ENCODE peak calls at places on chromosome 14, in six cellular contexts. One of them, this sample, is unnamed.

GRCh38 chr14:47044841-47045240 is 393.3 kb upstream of the RPL10L start:
- DNase-seq in activated CD4-positive, alpha-beta T cell treated with anti-CD3 and anti-CD28 coated beads for 24 hours: no peak
- DNase-seq in activated T-cell treated with anti-CD3 and anti-CD28 coated beads, Interleukin-2, amount 50 U/mL, for 72 hours: no peak
- DNase-seq in stimulated activated CD4-positive, alpha-beta T cell treated with anti-CD3 and anti-CD28 coated beads, Interleukin-2, amount 100 ng/mL, for 48 hours: no peak
- DNase-seq in GDM1: no peak
- DNase-seq in amygdala: no peak
- DNase-seq in this sample: no peak

GRCh38 chr14:66596241-66596985 is 88.5 kb downstream of the GPHN start:
- DNase-seq in stimulated activated CD4-positive, alpha-beta T cell treated with anti-CD3 and anti-CD28 coated beads, Interleukin-2, amount 100 ng/mL, for 48 hours: no peak
- DNase-seq in amygdala: no peak
- DNase-seq in activated T-cell treated with anti-CD3 and anti-CD28 coated beads, Interleukin-2, amount 50 U/mL, for 72 hours: no peak
- DNase-seq in activated CD4-positive, alpha-beta T cell treated with anti-CD3 and anti-CD28 coated beads for 24 hours: no peak
- DNase-seq in GDM1: no peak
- DNase-seq in this sample: no peak

GRCh38 chr14:72948481-72949138 is 22.3 kb downstream of the DCAF4 start:
- DNase-seq in activated CD4-positive, alpha-beta T cell treated with anti-CD3 and anti-CD28 coated beads for 24 hours: peak
- DNase-seq in activated T-cell treated with anti-CD3 and anti-CD28 coated beads, Interleukin-2, amount 50 U/mL, for 72 hours: peak
- DNase-seq in amygdala: peak
- DNase-seq in stimulated activated CD4-positive, alpha-beta T cell treated with anti-CD3 and anti-CD28 coated beads, Interleukin-2, amount 100 ng/mL, for 48 hours: peak
- DNase-seq in GDM1: peak
- DNase-seq in this sample: peak

GRCh38 chr14:93019970-93020369 is 95.8 kb downstream of the ITPK1 start:
- DNase-seq in activated T-cell treated with anti-CD3 and anti-CD28 coated beads, Interleukin-2, amount 50 U/mL, for 72 hours: no peak
- DNase-seq in activated CD4-positive, alpha-beta T cell treated with anti-CD3 and anti-CD28 coated beads for 24 hours: no peak
- DNase-seq in amygdala: peak
- DNase-seq in GDM1: no peak
- DNase-seq in stimulated activated CD4-positive, alpha-beta T cell treated with anti-CD3 and anti-CD28 coated beads, Interleukin-2, amount 100 ng/mL, for 48 hours: no peak
- DNase-seq in this sample: peak

GRCh38 chr14:50892255-50892654 is 20.4 kb downstream of the ABHD12B start:
- DNase-seq in activated T-cell treated with anti-CD3 and anti-CD28 coated beads, Interleukin-2, amount 50 U/mL, for 72 hours: no peak
- DNase-seq in amygdala: no peak
- DNase-seq in stimulated activated CD4-positive, alpha-beta T cell treated with anti-CD3 and anti-CD28 coated beads, Interleukin-2, amount 100 ng/mL, for 48 hours: no peak
- DNase-seq in activated CD4-positive, alpha-beta T cell treated with anti-CD3 and anti-CD28 coated beads for 24 hours: no peak
- DNase-seq in GDM1: no peak
- DNase-seq in this sample: no peak

GRCh38 chr14:78152246-78153068 is 17.7 kb upstream of the NRXN3 start:
- DNase-seq in stimulated activated CD4-positive, alpha-beta T cell treated with anti-CD3 and anti-CD28 coated beads, Interleukin-2, amount 100 ng/mL, for 48 hours: no peak
- DNase-seq in activated T-cell treated with anti-CD3 and anti-CD28 coated beads, Interleukin-2, amount 50 U/mL, for 72 hours: no peak
- DNase-seq in GDM1: peak
- DNase-seq in activated CD4-positive, alpha-beta T cell treated with anti-CD3 and anti-CD28 coated beads for 24 hours: no peak
- DNase-seq in amygdala: peak
- DNase-seq in this sample: peak

GRCh38 chr14:99314623-99315022 is 42.6 kb upstream of the BCL11B start:
- DNase-seq in amygdala: no peak
- DNase-seq in stimulated activated CD4-positive, alpha-beta T cell treated with anti-CD3 and anti-CD28 coated beads, Interleukin-2, amount 100 ng/mL, for 48 hours: no peak
- DNase-seq in activated CD4-positive, alpha-beta T cell treated with anti-CD3 and anti-CD28 coated beads for 24 hours: no peak
- DNase-seq in GDM1: no peak
- DNase-seq in activated T-cell treated with anti-CD3 and anti-CD28 coated beads, Interleukin-2, amount 50 U/mL, for 72 hours: no peak
- DNase-seq in this sample: no peak

GRCh38 chr14:26199599-26200370 is 398.0 kb downstream of the NOVA1 start:
- DNase-seq in GDM1: peak
- DNase-seq in activated CD4-positive, alpha-beta T cell treated with anti-CD3 and anti-CD28 coated beads for 24 hours: no peak
- DNase-seq in stimulated activated CD4-positive, alpha-beta T cell treated with anti-CD3 and anti-CD28 coated beads, Interleukin-2, amount 100 ng/mL, for 48 hours: no peak
- DNase-seq in amygdala: no peak
- DNase-seq in activated T-cell treated with anti-CD3 and anti-CD28 coated beads, Interleukin-2, amount 50 U/mL, for 72 hours: no peak
- DNase-seq in this sample: no peak

GRCh38 chr14:92421756-92422155 is 91.8 kb upstream of the RIN3 start:
- DNase-seq in stimulated activated CD4-positive, alpha-beta T cell treated with anti-CD3 and anti-CD28 coated beads, Interleukin-2, amount 100 ng/mL, for 48 hours: no peak
- DNase-seq in activated T-cell treated with anti-CD3 and anti-CD28 coated beads, Interleukin-2, amount 50 U/mL, for 72 hours: no peak
- DNase-seq in activated CD4-positive, alpha-beta T cell treated with anti-CD3 and anti-CD28 coated beads for 24 hours: no peak
- DNase-seq in GDM1: no peak
- DNase-seq in amygdala: no peak
- DNase-seq in this sample: no peak

GRCh38 chr14:33737446-33737845 is 213.4 kb downstream of the EGLN3 start:
- DNase-seq in GDM1: no peak
- DNase-seq in activated T-cell treated with anti-CD3 and anti-CD28 coated beads, Interleukin-2, amount 50 U/mL, for 72 hours: no peak
- DNase-seq in stimulated activated CD4-positive, alpha-beta T cell treated with anti-CD3 and anti-CD28 coated beads, Interleukin-2, amount 100 ng/mL, for 48 hours: no peak
- DNase-seq in amygdala: no peak
- DNase-seq in activated CD4-positive, alpha-beta T cell treated with anti-CD3 and anti-CD28 coated beads for 24 hours: no peak
- DNase-seq in this sample: no peak

GRCh38 chr14:37594238-37594915 is 672 bp downstream of the FOXA1 start:
- DNase-seq in stimulated activated CD4-positive, alpha-beta T cell treated with anti-CD3 and anti-CD28 coated beads, Interleukin-2, amount 100 ng/mL, for 48 hours: peak
- DNase-seq in GDM1: peak
- DNase-seq in amygdala: no peak
- DNase-seq in activated CD4-positive, alpha-beta T cell treated with anti-CD3 and anti-CD28 coated beads for 24 hours: no peak
- DNase-seq in activated T-cell treated with anti-CD3 and anti-CD28 coated beads, Interleukin-2, amount 50 U/mL, for 72 hours: peak
- DNase-seq in this sample: no peak

This sample was measured in occipital lobe.